ENCODE peak calls at places on chromosomes 5 and 9, in nine cellular contexts. K is RWPE1; B is M059J; H is hippocampal formation; E is COR-L47; U is stimulated activated CD4-positive, alpha-beta T cell treated with anti-CD3 and anti-CD28 coated beads, Interleukin-15, amount 100 ng/mL, for 24 hours; L is epithelial cell of proximal tubule; J is spleen; R is NCI-H460. C is an unnamed sample.

GRCh38 chr5:168654225-168654624 is 75.1 kb upstream of the PANK3 start:
- DNase-seq in K (no peak), B (no peak), H (no peak), E (no peak), U (no peak), L (no peak), J (no peak), R (no peak), C (no peak)

GRCh38 chr5:40743771-40744170 is 12.0 kb downstream of the TTC33 start:
- DNase-seq in K (no peak), B (no peak), H (no peak), E (no peak), U (no peak), L (no peak), J (no peak), R (no peak), C (no peak)

GRCh38 chr5:142520885-142521284 is 165.0 kb downstream of the FGF1 start:
- DNase-seq in K (no peak), B (peak), H (no peak), E (no peak), U (no peak), L (no peak), J (no peak), R (no peak), C (peak)

GRCh38 chr5:125411163-125412050 is 665.0 kb upstream of the ZNF608 start:
- DNase-seq in K (peak), B (peak), H (no peak), E (peak), U (no peak), L (peak), J (no peak), R (peak), C (peak)

GRCh38 chr9:137127301-137128157 is 11.4 kb upstream of the GRIN1 start:
- DNase-seq in K (no peak), B (no peak), H (no peak), E (no peak), U (peak), L (no peak), J (no peak), R (no peak), C (no peak)

GRCh38 chr5:42555797-42556196 is 132.6 kb downstream of the GHR start:
- DNase-seq in K (peak), B (no peak), H (no peak), E (no peak), U (no peak), L (no peak), J (no peak), R (no peak), C (no peak)

GRCh38 chr9:80794197-80794596 is 895.1 kb downstream of the TLE1 start:
- DNase-seq in K (no peak), B (no peak), H (no peak), E (no peak), U (no peak), L (no peak), J (no peak), R (no peak), C (no peak)

GRCh38 chr9:99544526-99544925 is 277.2 kb upstream of the NR4A3 start:
- DNase-seq in K (no peak), B (no peak), H (no peak), E (no peak), U (no peak), L (no peak), J (no peak), R (no peak), C (no peak)

GRCh38 chr5:149917073-149917676 is 27.4 kb downstream of the PDE6A start:
- DNase-seq in K (no peak), B (peak), H (no peak), E (no peak), U (no peak), L (no peak), J (no peak), R (no peak), C (no peak)

GRCh38 chr5:179699640-179700298 is 1.0 kb downstream of the CANX start:
- DNase-seq in K (peak), B (peak), H (no peak), E (no peak), U (peak), L (no peak), J (no peak), R (no peak), C (peak)

GRCh38 chr9:109512170-109512756 is 14.2 kb upstream of the PTPN3 start:
- DNase-seq in K (no peak), B (no peak), H (no peak), E (no peak), U (no peak), L (no peak), J (no peak), R (no peak), C (no peak)

GRCh38 chr5:10630126-10630525 is 66.3 kb downstream of the ANKRD33B start:
- DNase-seq in K (peak), B (no peak), H (no peak), E (no peak), U (no peak), L (no peak), J (peak), R (no peak), C (no peak)

GRCh38 chr5:32645246-32645645 is 59.9 kb downstream of the SUB1 start:
- DNase-seq in K (no peak), B (peak), H (no peak), E (no peak), U (no peak), L (no peak), J (no peak), R (no peak), C (no peak)

GRCh38 chr9:112334319-112334828 is 955 bp upstream of the PTBP3 start:
- DNase-seq in K (peak), B (peak), H (no peak), E (no peak), U (peak), L (no peak), J (no peak), R (no peak), C (peak)

GRCh38 chr5:67992919-67993318 is 222.6 kb upstream of the PIK3R1 start:
- DNase-seq in K (no peak), B (peak), H (no peak), E (no peak), U (no peak), L (no peak), J (no peak), R (no peak), C (no peak)

GRCh38 chr5:660491-661030 is 32.6 kb downstream of the TPPP start:
- DNase-seq in K (no peak), B (no peak), H (no peak), E (no peak), U (no peak), L (no peak), J (peak), R (no peak), C (no peak)

GRCh38 chr5:169161022-169161680 is 139.8 kb downstream of the SLIT3 start:
- DNase-seq in K (peak), B (peak), H (peak), E (no peak), U (no peak), L (peak), J (no peak), R (no peak), C (peak)

GRCh38 chr9:32351845-32352244 is 32.6 kb upstream of the ACO1 start:
- DNase-seq in K (no peak), B (peak), H (no peak), E (no peak), U (no peak), L (no peak), J (no peak), R (no peak), C (peak)

GRCh38 chr9:70362952-70363351 is 51.5 kb downstream of the KLF9 start:
- DNase-seq in K (peak), B (peak), H (no peak), E (no peak), U (no peak), L (no peak), J (peak), R (no peak), C (no peak)

GRCh38 chr9:32725066-32725860 is 58.1 kb upstream of the TMEM215 start:
- DNase-seq in K (no peak), B (no peak), H (no peak), E (no peak), U (no peak), L (no peak), J (no peak), R (no peak), C (no peak)

GRCh38 chr9:136001231-136001630 is 40.1 kb upstream of the UBAC1 start:
- DNase-seq in K (no peak), B (peak), H (no peak), E (no peak), U (no peak), L (no peak), J (no peak), R (no peak), C (no peak)

GRCh38 chr9:125277411-125277810 is 15.8 kb downstream of the GAPVD1 start:
- DNase-seq in K (no peak), B (no peak), H (no peak), E (no peak), U (no peak), L (no peak), J (no peak), R (no peak), C (peak)

GRCh38 chr5:132437604-132438275 is 52.8 kb downstream of the IRF1 start:
- DNase-seq in K (peak), B (peak), H (no peak), E (no peak), U (peak), L (no peak), J (peak), R (no peak), C (peak)

GRCh38 chr9:114283551-114284111 is 39.3 kb upstream of the ORM1 start:
- DNase-seq in K (no peak), B (no peak), H (no peak), E (no peak), U (no peak), L (no peak), J (peak), R (no peak), C (no peak)

GRCh38 chr5:165630211-165630866 is 2124.9 kb downstream of the MAT2B start:
- DNase-seq in K (peak), B (peak), H (peak), E (peak), U (peak), L (peak), J (no peak), R (peak), C (peak)

GRCh38 chr5:160685695-160686094 is 166.3 kb downstream of the ATP10B start:
- DNase-seq in K (peak), B (peak), H (no peak), E (peak), U (no peak), L (no peak), J (no peak), R (no peak), C (peak)

GRCh38 chr9:127451681-127452480 is 571 bp downstream of the LRSAM1 start:
- DNase-seq in K (peak), B (peak), H (no peak), E (peak), U (peak), L (no peak), J (peak), R (no peak), C (peak)

GRCh38 chr9:96875460-96876142 is 21.3 kb upstream of the ZNF782 start:
- DNase-seq in K (peak), B (peak), H (peak), E (peak), U (peak), L (no peak), J (peak), R (peak), C (peak)

GRCh38 chr5:138789771-138790242 is 36.6 kb downstream of the CTNNA1 start:
- DNase-seq in K (peak), B (peak), H (peak), E (peak), U (no peak), L (no peak), J (no peak), R (peak), C (peak)

GRCh38 chr5:133347039-133347438 is 265.3 kb downstream of the FSTL4 start:
- DNase-seq in K (no peak), B (no peak), H (no peak), E (no peak), U (no peak), L (no peak), J (no peak), R (no peak), C (no peak)

GRCh38 chr9:136330406-136330990 is 3.2 kb downstream of the GPSM1 start:
- DNase-seq in K (no peak), B (no peak), H (no peak), E (no peak), U (no peak), L (no peak), J (no peak), R (no peak), C (no peak)

GRCh38 chr5:74126294-74126693 is 500.3 kb downstream of the ARHGEF28 start:
- DNase-seq in K (peak), B (no peak), H (no peak), E (no peak), U (no peak), L (no peak), J (no peak), R (no peak), C (no peak)

GRCh38 chr5:132293066-132293991 is 865 bp upstream of the SLC22A4 start:
- DNase-seq in K (peak), B (peak), H (peak), E (peak), U (peak), L (no peak), J (peak), R (peak), C (peak)